ENCODE peak calls at places on chromosomes 7 and 10, in seven cellular contexts. One of them, this sample, is unnamed.

GRCh38 chr7:128351296-128352123 is 7.8 kb upstream of the RBM28 start:
- DNase-seq in mesenchymal stem cell: no peak
- DNase-seq in suprapubic skin: no peak
- DNase-seq in esophagus squamous epithelium: no peak
- DNase-seq in astrocyte: no peak
- DNase-seq in heart right ventricle: no peak
- DNase-seq in A549: no peak
- DNase-seq in this sample: no peak

GRCh38 chr10:11578802-11579255 is 32.6 kb downstream of the USP6NL start:
- DNase-seq in mesenchymal stem cell: no peak
- DNase-seq in suprapubic skin: no peak
- DNase-seq in esophagus squamous epithelium: no peak
- DNase-seq in astrocyte: no peak
- DNase-seq in heart right ventricle: no peak
- DNase-seq in A549: no peak
- DNase-seq in this sample: no peak

GRCh38 chr7:136114966-136115762 is 138.0 kb upstream of the MTPN start:
- DNase-seq in mesenchymal stem cell: peak
- DNase-seq in suprapubic skin: no peak
- DNase-seq in esophagus squamous epithelium: no peak
- DNase-seq in astrocyte: peak
- DNase-seq in heart right ventricle: peak
- DNase-seq in A549: peak
- DNase-seq in this sample: no peak

GRCh38 chr10:89114846-89115625 is 92.1 kb downstream of the CH25H start:
- DNase-seq in mesenchymal stem cell: no peak
- DNase-seq in suprapubic skin: no peak
- DNase-seq in esophagus squamous epithelium: no peak
- DNase-seq in astrocyte: peak
- DNase-seq in heart right ventricle: no peak
- DNase-seq in A549: no peak
- DNase-seq in this sample: no peak

GRCh38 chr10:49351669-49352068 is 44.2 kb downstream of the DRGX start:
- DNase-seq in mesenchymal stem cell: no peak
- DNase-seq in suprapubic skin: no peak
- DNase-seq in esophagus squamous epithelium: no peak
- DNase-seq in astrocyte: no peak
- DNase-seq in heart right ventricle: no peak
- DNase-seq in A549: no peak
- DNase-seq in this sample: no peak

GRCh38 chr10:33116293-33116697 is 158.3 kb upstream of the ITGB1 start:
- DNase-seq in mesenchymal stem cell: peak
- DNase-seq in suprapubic skin: no peak
- DNase-seq in esophagus squamous epithelium: no peak
- DNase-seq in astrocyte: peak
- DNase-seq in heart right ventricle: peak
- DNase-seq in A549: peak
- DNase-seq in this sample: peak

GRCh38 chr7:36670585-36671431 is 53.5 kb downstream of the AOAH start:
- DNase-seq in mesenchymal stem cell: peak
- DNase-seq in suprapubic skin: no peak
- DNase-seq in esophagus squamous epithelium: peak
- DNase-seq in astrocyte: no peak
- DNase-seq in heart right ventricle: peak
- DNase-seq in A549: peak
- DNase-seq in this sample: no peak

GRCh38 chr10:15420858-15421257 is 49.8 kb upstream of the FAM171A1 start:
- DNase-seq in mesenchymal stem cell: no peak
- DNase-seq in suprapubic skin: no peak
- DNase-seq in esophagus squamous epithelium: no peak
- DNase-seq in astrocyte: no peak
- DNase-seq in heart right ventricle: no peak
- DNase-seq in A549: no peak
- DNase-seq in this sample: no peak

GRCh38 chr10:97090035-97090434 is 95.7 kb downstream of the SLIT1 start:
- DNase-seq in mesenchymal stem cell: no peak
- DNase-seq in suprapubic skin: no peak
- DNase-seq in esophagus squamous epithelium: no peak
- DNase-seq in astrocyte: no peak
- DNase-seq in heart right ventricle: no peak
- DNase-seq in A549: no peak
- DNase-seq in this sample: no peak

GRCh38 chr10:5999440-6000165 is 22.3 kb upstream of the IL15RA start:
- DNase-seq in mesenchymal stem cell: no peak
- DNase-seq in suprapubic skin: no peak
- DNase-seq in esophagus squamous epithelium: no peak
- DNase-seq in astrocyte: no peak
- DNase-seq in heart right ventricle: no peak
- DNase-seq in A549: no peak
- DNase-seq in this sample: peak

GRCh38 chr10:4812952-4813351 is 13.1 kb upstream of the AKR1E2 start:
- DNase-seq in mesenchymal stem cell: peak
- DNase-seq in suprapubic skin: no peak
- DNase-seq in esophagus squamous epithelium: no peak
- DNase-seq in astrocyte: peak
- DNase-seq in heart right ventricle: no peak
- DNase-seq in A549: peak
- DNase-seq in this sample: no peak

GRCh38 chr10:131695814-131696165 is 205.0 kb upstream of the PPP2R2D start:
- DNase-seq in mesenchymal stem cell: no peak
- DNase-seq in suprapubic skin: no peak
- DNase-seq in esophagus squamous epithelium: no peak
- DNase-seq in astrocyte: no peak
- DNase-seq in heart right ventricle: no peak
- DNase-seq in A549: no peak
- DNase-seq in this sample: no peak

GRCh38 chr7:155166108-155166507 is 96.0 kb downstream of the HTR5A start:
- DNase-seq in mesenchymal stem cell: no peak
- DNase-seq in suprapubic skin: no peak
- DNase-seq in esophagus squamous epithelium: no peak
- DNase-seq in astrocyte: no peak
- DNase-seq in heart right ventricle: no peak
- DNase-seq in A549: no peak
- DNase-seq in this sample: peak

GRCh38 chr10:118635674-118636402 is 40.4 kb upstream of the PRLHR start:
- DNase-seq in mesenchymal stem cell: no peak
- DNase-seq in suprapubic skin: no peak
- DNase-seq in esophagus squamous epithelium: no peak
- DNase-seq in astrocyte: no peak
- DNase-seq in heart right ventricle: no peak
- DNase-seq in A549: no peak
- DNase-seq in this sample: no peak

GRCh38 chr7:34133983-34134782 is 228.8 kb downstream of the BMPER start:
- DNase-seq in mesenchymal stem cell: peak
- DNase-seq in suprapubic skin: peak
- DNase-seq in esophagus squamous epithelium: no peak
- DNase-seq in astrocyte: peak
- DNase-seq in heart right ventricle: peak
- DNase-seq in A549: peak
- DNase-seq in this sample: peak

GRCh38 chr10:133075346-133076137 is 12.2 kb upstream of the ADGRA1 start:
- DNase-seq in mesenchymal stem cell: no peak
- DNase-seq in suprapubic skin: no peak
- DNase-seq in esophagus squamous epithelium: no peak
- DNase-seq in astrocyte: no peak
- DNase-seq in heart right ventricle: no peak
- DNase-seq in A549: no peak
- DNase-seq in this sample: no peak

GRCh38 chr7:151512353-151512752 is 7.3 kb downstream of the RHEB start:
- DNase-seq in mesenchymal stem cell: no peak
- DNase-seq in suprapubic skin: no peak
- DNase-seq in esophagus squamous epithelium: no peak
- DNase-seq in astrocyte: no peak
- DNase-seq in heart right ventricle: no peak
- DNase-seq in A549: no peak
- DNase-seq in this sample: no peak

GRCh38 chr10:79056736-79057391 is 11.9 kb upstream of the ZMIZ1 start:
- DNase-seq in mesenchymal stem cell: no peak
- DNase-seq in suprapubic skin: peak
- DNase-seq in esophagus squamous epithelium: no peak
- DNase-seq in astrocyte: no peak
- DNase-seq in heart right ventricle: no peak
- DNase-seq in A549: no peak
- DNase-seq in this sample: peak

GRCh38 chr10:119541046-119541445 is 1.5 kb downstream of the RGS10 start:
- DNase-seq in mesenchymal stem cell: peak
- DNase-seq in suprapubic skin: no peak
- DNase-seq in esophagus squamous epithelium: no peak
- DNase-seq in astrocyte: peak
- DNase-seq in heart right ventricle: no peak
- DNase-seq in A549: no peak
- DNase-seq in this sample: no peak

GRCh38 chr7:144568234-144568633 is 164.7 kb upstream of the NOBOX start:
- DNase-seq in mesenchymal stem cell: no peak
- DNase-seq in suprapubic skin: no peak
- DNase-seq in esophagus squamous epithelium: no peak
- DNase-seq in astrocyte: no peak
- DNase-seq in heart right ventricle: no peak
- DNase-seq in A549: no peak
- DNase-seq in this sample: no peak

DNA sequence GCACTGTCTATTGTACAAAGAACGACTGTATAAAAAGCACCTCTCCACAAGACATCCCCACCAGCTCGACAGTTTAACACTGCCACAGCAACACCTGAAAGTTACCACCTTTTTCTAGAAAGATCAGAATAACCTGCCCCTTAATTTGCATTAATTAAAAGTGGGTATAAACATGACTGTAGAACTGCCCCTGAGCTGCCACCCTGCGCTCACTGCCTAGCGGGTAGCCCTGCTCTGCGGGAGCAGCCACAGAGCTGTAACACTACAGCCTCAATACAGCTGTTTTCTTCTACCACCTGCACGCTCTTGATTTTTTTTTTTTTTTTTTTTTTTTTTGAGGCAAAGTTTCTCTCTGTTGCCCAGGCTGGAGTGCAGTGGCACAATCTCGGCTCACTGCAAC is 140.9 kb downstream of the PARD3 start:
- DNase-seq in mesenchymal stem cell: no peak
- DNase-seq in suprapubic skin: no peak
- DNase-seq in esophagus squamous epithelium: no peak
- DNase-seq in astrocyte: no peak
- DNase-seq in heart right ventricle: no peak
- DNase-seq in A549: no peak
- DNase-seq in this sample: no peak
- H3K4me3 ChIP-seq in mesenchymal stem cell: no peak
- H3K4me3 ChIP-seq in suprapubic skin: no peak
- H3K4me3 ChIP-seq in esophagus squamous epithelium: no peak
- H3K4me3 ChIP-seq in astrocyte: no peak
- H3K4me3 ChIP-seq in heart right ventricle: no peak
- H3K4me3 ChIP-seq in A549: no peak
- H3K4me3 ChIP-seq in this sample: no peak

GRCh38 chr10:20948723-20949327 is 51.7 kb upstream of the NEBL start:
- DNase-seq in mesenchymal stem cell: no peak
- DNase-seq in suprapubic skin: no peak
- DNase-seq in esophagus squamous epithelium: no peak
- DNase-seq in astrocyte: no peak
- DNase-seq in heart right ventricle: no peak
- DNase-seq in A549: no peak
- DNase-seq in this sample: no peak
- H3K4me3 ChIP-seq in mesenchymal stem cell: no peak
- H3K4me3 ChIP-seq in suprapubic skin: no peak
- H3K4me3 ChIP-seq in esophagus squamous epithelium: no peak
- H3K4me3 ChIP-seq in astrocyte: no peak
- H3K4me3 ChIP-seq in heart right ventricle: no peak
- H3K4me3 ChIP-seq in A549: no peak
- H3K4me3 ChIP-seq in this sample: no peak

GRCh38 chr10:59857049-59857448 is 49.3 kb downstream of the CCDC6 start:
- DNase-seq in mesenchymal stem cell: no peak
- DNase-seq in suprapubic skin: no peak
- DNase-seq in esophagus squamous epithelium: no peak
- DNase-seq in astrocyte: peak
- DNase-seq in heart right ventricle: no peak
- DNase-seq in A549: no peak
- DNase-seq in this sample: no peak
- H3K4me3 ChIP-seq in mesenchymal stem cell: no peak
- H3K4me3 ChIP-seq in suprapubic skin: no peak
- H3K4me3 ChIP-seq in esophagus squamous epithelium: no peak
- H3K4me3 ChIP-seq in astrocyte: no peak
- H3K4me3 ChIP-seq in heart right ventricle: no peak
- H3K4me3 ChIP-seq in A549: no peak
- H3K4me3 ChIP-seq in this sample: no peak

DNA sequence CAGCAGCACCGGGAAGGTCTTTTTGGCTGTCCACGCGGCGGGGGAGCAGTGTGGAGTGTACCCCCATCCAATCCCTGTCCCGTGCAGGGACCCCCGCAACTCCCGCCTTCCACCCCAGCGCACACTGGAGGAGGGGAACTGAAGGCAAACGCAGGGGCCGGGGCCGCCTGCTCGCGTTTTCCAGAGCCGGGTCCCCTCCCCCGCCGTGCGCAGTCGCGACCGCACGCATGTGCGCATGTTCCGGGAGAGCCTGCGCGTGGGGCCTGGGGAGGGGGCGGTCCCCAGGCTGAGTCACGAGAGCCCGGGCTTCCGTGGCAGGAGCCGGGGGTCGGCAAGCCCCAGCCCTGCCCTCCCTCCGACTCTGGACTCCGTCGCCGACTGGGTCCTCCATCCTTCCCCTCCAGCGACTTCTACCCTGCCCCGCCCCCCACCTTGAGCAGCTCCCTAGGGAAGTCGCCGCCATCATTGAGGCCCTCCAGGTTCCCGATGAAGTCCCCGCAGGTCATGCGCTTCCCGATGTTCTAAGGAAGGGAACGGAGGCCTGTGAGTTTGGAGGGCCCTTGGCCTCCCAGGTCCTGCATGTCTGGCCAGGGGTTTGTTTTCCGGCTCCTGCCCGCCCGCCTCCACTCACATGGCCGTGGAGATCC is 8.0 kb downstream of the PSD start:
- DNase-seq in mesenchymal stem cell: peak
- DNase-seq in suprapubic skin: peak
- DNase-seq in esophagus squamous epithelium: no peak
- DNase-seq in astrocyte: no peak
- DNase-seq in heart right ventricle: no peak
- DNase-seq in A549: no peak
- DNase-seq in this sample: no peak
- H3K4me3 ChIP-seq in mesenchymal stem cell: peak
- H3K4me3 ChIP-seq in suprapubic skin: peak
- H3K4me3 ChIP-seq in esophagus squamous epithelium: no peak
- H3K4me3 ChIP-seq in astrocyte: peak
- H3K4me3 ChIP-seq in heart right ventricle: no peak
- H3K4me3 ChIP-seq in A549: peak
- H3K4me3 ChIP-seq in this sample: no peak

This sample was measured in lower leg skin.